ENCODE peak calls at places on chromosome 11, in eight cellular contexts. One of them, this sample, is unnamed.

GRCh38 chr11:134480129-134480652 is 68.1 kb upstream of the B3GAT1 start:
- DNase-seq in vagina: no peak
- DNase-seq in HCT116: no peak
- DNase-seq in sigmoid colon: no peak
- DNase-seq in stomach: no peak
- DNase-seq in transverse colon: no peak
- DNase-seq in endothelial cell of umbilical vein: no peak
- DNase-seq in prostate gland: no peak
- DNase-seq in this sample: no peak

GRCh38 chr11:130197386-130198035 is 37.9 kb downstream of the ST14 start:
- DNase-seq in vagina: no peak
- DNase-seq in HCT116: no peak
- DNase-seq in sigmoid colon: no peak
- DNase-seq in stomach: no peak
- DNase-seq in transverse colon: no peak
- DNase-seq in endothelial cell of umbilical vein: no peak
- DNase-seq in prostate gland: no peak
- DNase-seq in this sample: no peak

GRCh38 chr11:8016396-8016949 is 29.3 kb downstream of the EIF3F start:
- DNase-seq in vagina: peak
- DNase-seq in HCT116: no peak
- DNase-seq in sigmoid colon: no peak
- DNase-seq in stomach: no peak
- DNase-seq in transverse colon: no peak
- DNase-seq in endothelial cell of umbilical vein: no peak
- DNase-seq in prostate gland: no peak
- DNase-seq in this sample: no peak

GRCh38 chr11:10918275-10918674 is 60.4 kb upstream of the ZBED5 start:
- DNase-seq in vagina: no peak
- DNase-seq in HCT116: no peak
- DNase-seq in sigmoid colon: no peak
- DNase-seq in stomach: no peak
- DNase-seq in transverse colon: no peak
- DNase-seq in endothelial cell of umbilical vein: no peak
- DNase-seq in prostate gland: no peak
- DNase-seq in this sample: no peak

GRCh38 chr11:115345840-115346239 is 158.4 kb downstream of the CADM1 start:
- DNase-seq in vagina: no peak
- DNase-seq in HCT116: no peak
- DNase-seq in sigmoid colon: no peak
- DNase-seq in stomach: no peak
- DNase-seq in transverse colon: no peak
- DNase-seq in endothelial cell of umbilical vein: no peak
- DNase-seq in prostate gland: no peak
- DNase-seq in this sample: no peak

GRCh38 chr11:26193714-26194373 is 138.1 kb upstream of the ANO3 start:
- DNase-seq in vagina: no peak
- DNase-seq in HCT116: no peak
- DNase-seq in sigmoid colon: no peak
- DNase-seq in stomach: no peak
- DNase-seq in transverse colon: no peak
- DNase-seq in endothelial cell of umbilical vein: no peak
- DNase-seq in prostate gland: no peak
- DNase-seq in this sample: no peak

GRCh38 chr11:2533642-2534115 is 88.9 kb downstream of the KCNQ1 start:
- DNase-seq in vagina: no peak
- DNase-seq in HCT116: peak
- DNase-seq in sigmoid colon: peak
- DNase-seq in stomach: peak
- DNase-seq in transverse colon: peak
- DNase-seq in endothelial cell of umbilical vein: peak
- DNase-seq in prostate gland: no peak
- DNase-seq in this sample: peak

GRCh38 chr11:26996056-26996455 is 2.1 kb downstream of the FIBIN start:
- DNase-seq in vagina: no peak
- DNase-seq in HCT116: no peak
- DNase-seq in sigmoid colon: no peak
- DNase-seq in stomach: no peak
- DNase-seq in transverse colon: no peak
- DNase-seq in endothelial cell of umbilical vein: no peak
- DNase-seq in prostate gland: no peak
- DNase-seq in this sample: no peak

GRCh38 chr11:106821291-106821690 is 197.0 kb downstream of the GUCY1A2 start:
- DNase-seq in vagina: no peak
- DNase-seq in HCT116: no peak
- DNase-seq in sigmoid colon: no peak
- DNase-seq in stomach: no peak
- DNase-seq in transverse colon: no peak
- DNase-seq in endothelial cell of umbilical vein: no peak
- DNase-seq in prostate gland: no peak
- DNase-seq in this sample: no peak

GRCh38 chr11:134332189-134332631 is 422 bp downstream of the GLB1L2 start:
- DNase-seq in vagina: peak
- DNase-seq in HCT116: no peak
- DNase-seq in sigmoid colon: peak
- DNase-seq in stomach: no peak
- DNase-seq in transverse colon: peak
- DNase-seq in endothelial cell of umbilical vein: no peak
- DNase-seq in prostate gland: peak
- DNase-seq in this sample: peak

GRCh38 chr11:32056445-32056844 is 34.4 kb upstream of the RCN1 start:
- DNase-seq in vagina: no peak
- DNase-seq in HCT116: no peak
- DNase-seq in sigmoid colon: no peak
- DNase-seq in stomach: no peak
- DNase-seq in transverse colon: no peak
- DNase-seq in endothelial cell of umbilical vein: no peak
- DNase-seq in prostate gland: no peak
- DNase-seq in this sample: no peak

GRCh38 chr11:60872124-60872951 is 5.0 kb downstream of the ZP1 start:
- DNase-seq in vagina: no peak
- DNase-seq in HCT116: no peak
- DNase-seq in sigmoid colon: peak
- DNase-seq in stomach: peak
- DNase-seq in transverse colon: peak
- DNase-seq in endothelial cell of umbilical vein: no peak
- DNase-seq in prostate gland: no peak
- DNase-seq in this sample: peak

GRCh38 chr11:111205622-111206385 is 39.7 kb upstream of the POU2AF2 start:
- DNase-seq in vagina: no peak
- DNase-seq in HCT116: no peak
- DNase-seq in sigmoid colon: no peak
- DNase-seq in stomach: no peak
- DNase-seq in transverse colon: no peak
- DNase-seq in endothelial cell of umbilical vein: no peak
- DNase-seq in prostate gland: no peak
- DNase-seq in this sample: no peak

GRCh38 chr11:111206472-111206871 is 39.1 kb upstream of the POU2AF2 start:
- DNase-seq in vagina: no peak
- DNase-seq in HCT116: no peak
- DNase-seq in sigmoid colon: no peak
- DNase-seq in stomach: no peak
- DNase-seq in transverse colon: no peak
- DNase-seq in endothelial cell of umbilical vein: peak
- DNase-seq in prostate gland: no peak
- DNase-seq in this sample: no peak

GRCh38 chr11:111207213-111207612 is 38.3 kb upstream of the POU2AF2 start:
- DNase-seq in vagina: no peak
- DNase-seq in HCT116: no peak
- DNase-seq in sigmoid colon: no peak
- DNase-seq in stomach: no peak
- DNase-seq in transverse colon: no peak
- DNase-seq in endothelial cell of umbilical vein: no peak
- DNase-seq in prostate gland: no peak
- DNase-seq in this sample: no peak
- TF ChIP-seq POLR2AphosphoS5 in vagina: no peak
- TF ChIP-seq POLR2AphosphoS5 in HCT116: no peak
- TF ChIP-seq POLR2AphosphoS5 in sigmoid colon: no peak
- TF ChIP-seq POLR2AphosphoS5 in stomach: no peak
- TF ChIP-seq POLR2AphosphoS5 in transverse colon: no peak
- TF ChIP-seq POLR2AphosphoS5 in endothelial cell of umbilical vein: no peak
- TF ChIP-seq POLR2AphosphoS5 in prostate gland: no peak
- TF ChIP-seq POLR2AphosphoS5 in this sample: no peak

DNA sequence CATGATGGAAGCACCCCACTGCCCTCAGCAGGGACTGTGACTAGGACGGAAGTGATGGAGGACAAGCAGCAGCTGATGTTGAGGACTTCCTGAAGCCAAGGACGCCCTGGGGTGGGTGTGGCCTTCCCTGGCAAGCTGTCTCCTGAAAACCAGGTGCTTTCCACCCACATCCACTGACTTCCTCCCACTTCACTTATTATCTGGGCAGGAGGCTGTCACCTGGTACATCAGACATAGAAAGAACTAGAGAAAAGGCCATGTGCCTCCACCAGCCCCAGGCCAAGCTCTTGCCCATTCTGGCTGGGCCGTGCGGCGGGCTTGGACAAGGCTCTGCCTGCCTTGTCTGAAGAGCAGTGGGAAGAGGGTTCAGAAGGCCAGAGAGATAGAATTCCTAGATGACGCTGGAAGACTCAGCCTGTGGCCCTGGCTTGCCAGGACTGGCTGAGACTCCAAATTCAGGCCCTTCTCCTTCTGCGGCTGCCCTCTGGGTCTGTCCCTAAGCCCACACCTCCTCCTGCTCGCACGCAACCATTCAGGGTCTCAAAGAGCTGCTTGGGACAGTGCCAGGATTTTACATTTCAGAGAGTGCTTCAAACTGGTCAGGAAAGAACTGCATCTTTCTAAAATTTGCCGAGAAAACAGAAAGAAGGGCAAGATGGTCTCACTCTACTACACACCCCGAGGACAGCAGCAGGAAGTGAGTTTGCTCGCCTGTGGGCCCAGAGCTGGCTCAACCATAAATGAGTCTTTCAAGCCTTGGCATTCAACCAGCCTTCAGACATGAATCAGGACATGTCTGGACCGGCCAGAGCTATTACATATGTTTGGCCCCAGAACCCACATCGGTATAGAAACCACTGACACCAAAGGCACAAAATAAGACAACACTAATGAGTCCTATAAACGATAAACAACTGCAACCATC is 13.3 kb downstream of the ARHGAP1 start:
- DNase-seq in vagina: no peak
- DNase-seq in HCT116: no peak
- DNase-seq in sigmoid colon: no peak
- DNase-seq in stomach: no peak
- DNase-seq in transverse colon: no peak
- DNase-seq in endothelial cell of umbilical vein: no peak
- DNase-seq in prostate gland: peak
- DNase-seq in this sample: no peak
- H3K27ac ChIP-seq in vagina: peak
- H3K27ac ChIP-seq in HCT116: no peak
- H3K27ac ChIP-seq in sigmoid colon: peak
- H3K27ac ChIP-seq in stomach: peak
- H3K27ac ChIP-seq in transverse colon: peak
- H3K27ac ChIP-seq in endothelial cell of umbilical vein: no peak
- H3K27ac ChIP-seq in prostate gland: peak
- H3K27ac ChIP-seq in this sample: peak

GRCh38 chr11:12950681-12951080 is 58.4 kb upstream of the RASSF10 start:
- DNase-seq in vagina: no peak
- DNase-seq in HCT116: no peak
- DNase-seq in sigmoid colon: no peak
- DNase-seq in stomach: no peak
- DNase-seq in transverse colon: no peak
- DNase-seq in endothelial cell of umbilical vein: no peak
- DNase-seq in prostate gland: no peak
- DNase-seq in this sample: no peak

GRCh38 chr11:12944889-12945288 is 64.2 kb upstream of the RASSF10 start:
- DNase-seq in vagina: no peak
- DNase-seq in HCT116: no peak
- DNase-seq in sigmoid colon: no peak
- DNase-seq in stomach: no peak
- DNase-seq in transverse colon: no peak
- DNase-seq in endothelial cell of umbilical vein: no peak
- DNase-seq in prostate gland: no peak
- DNase-seq in this sample: no peak

GRCh38 chr11:12952094-12952493 is 57.0 kb upstream of the RASSF10 start:
- DNase-seq in vagina: no peak
- DNase-seq in HCT116: no peak
- DNase-seq in sigmoid colon: no peak
- DNase-seq in stomach: no peak
- DNase-seq in transverse colon: no peak
- DNase-seq in endothelial cell of umbilical vein: no peak
- DNase-seq in prostate gland: no peak
- DNase-seq in this sample: no peak

GRCh38 chr11:12951376-12951775 is 57.7 kb upstream of the RASSF10 start:
- DNase-seq in vagina: no peak
- DNase-seq in HCT116: no peak
- DNase-seq in sigmoid colon: no peak
- DNase-seq in stomach: no peak
- DNase-seq in transverse colon: no peak
- DNase-seq in endothelial cell of umbilical vein: no peak
- DNase-seq in prostate gland: no peak
- DNase-seq in this sample: no peak

GRCh38 chr11:12949456-12949855 is 59.7 kb upstream of the RASSF10 start:
- DNase-seq in vagina: no peak
- DNase-seq in HCT116: no peak
- DNase-seq in sigmoid colon: no peak
- DNase-seq in stomach: no peak
- DNase-seq in transverse colon: no peak
- DNase-seq in endothelial cell of umbilical vein: no peak
- DNase-seq in prostate gland: no peak
- DNase-seq in this sample: no peak
- TF ChIP-seq POLR2AphosphoS5 in vagina: no peak
- TF ChIP-seq POLR2AphosphoS5 in HCT116: no peak
- TF ChIP-seq POLR2AphosphoS5 in sigmoid colon: no peak
- TF ChIP-seq POLR2AphosphoS5 in stomach: no peak
- TF ChIP-seq POLR2AphosphoS5 in transverse colon: no peak
- TF ChIP-seq POLR2AphosphoS5 in endothelial cell of umbilical vein: no peak
- TF ChIP-seq POLR2AphosphoS5 in prostate gland: no peak
- TF ChIP-seq POLR2AphosphoS5 in this sample: no peak

GRCh38 chr11:35247428-35247827 is 108.5 kb downstream of the CD44 start:
- DNase-seq in vagina: no peak
- DNase-seq in HCT116: no peak
- DNase-seq in sigmoid colon: no peak
- DNase-seq in stomach: peak
- DNase-seq in transverse colon: peak
- DNase-seq in endothelial cell of umbilical vein: no peak
- DNase-seq in prostate gland: no peak
- DNase-seq in this sample: no peak
- H3K27ac ChIP-seq in vagina: peak
- H3K27ac ChIP-seq in HCT116: no peak
- H3K27ac ChIP-seq in sigmoid colon: peak
- H3K27ac ChIP-seq in stomach: peak
- H3K27ac ChIP-seq in transverse colon: peak
- H3K27ac ChIP-seq in endothelial cell of umbilical vein: no peak
- H3K27ac ChIP-seq in prostate gland: no peak
- H3K27ac ChIP-seq in this sample: peak

DNA sequence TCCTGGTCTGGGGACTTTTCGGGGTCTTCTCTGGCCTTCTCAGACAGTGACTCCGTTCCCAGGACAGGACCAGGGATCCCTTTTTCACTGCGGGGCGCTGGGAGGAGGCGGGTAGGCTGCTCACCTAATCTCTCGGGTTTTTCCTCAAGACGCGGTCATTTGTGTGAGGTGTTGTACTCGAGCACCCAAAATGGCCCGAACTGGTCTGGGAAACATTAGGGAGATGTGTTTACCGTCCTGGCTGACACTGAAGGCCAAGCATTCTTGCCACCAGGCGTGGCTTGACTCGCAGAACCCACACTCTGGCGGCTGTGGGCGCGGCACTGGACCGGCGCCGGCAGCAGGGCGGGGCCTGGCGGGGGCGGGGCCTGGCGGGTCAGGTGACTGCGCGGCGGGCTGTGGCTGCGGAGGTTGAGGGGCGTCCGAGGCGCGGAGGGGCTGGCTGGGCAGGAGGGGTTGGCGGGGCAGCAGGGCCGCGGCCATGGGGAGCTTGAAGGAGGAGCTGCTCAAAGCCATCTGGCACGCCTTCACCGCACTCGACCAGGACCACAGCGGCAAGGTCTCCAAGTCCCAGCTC is at the start of gene SWAP70:
- DNase-seq in vagina: no peak
- DNase-seq in HCT116: peak
- DNase-seq in sigmoid colon: peak
- DNase-seq in stomach: peak
- DNase-seq in transverse colon: peak
- DNase-seq in endothelial cell of umbilical vein: peak
- DNase-seq in prostate gland: peak
- DNase-seq in this sample: peak
- TF ChIP-seq POLR2AphosphoS5 in vagina: no peak
- TF ChIP-seq POLR2AphosphoS5 in HCT116: peak
- TF ChIP-seq POLR2AphosphoS5 in sigmoid colon: peak
- TF ChIP-seq POLR2AphosphoS5 in stomach: peak
- TF ChIP-seq POLR2AphosphoS5 in transverse colon: peak
- TF ChIP-seq POLR2AphosphoS5 in endothelial cell of umbilical vein: peak
- TF ChIP-seq POLR2AphosphoS5 in prostate gland: peak
- TF ChIP-seq POLR2AphosphoS5 in this sample: peak